ENCODE peak calls at places on chromosomes 6 and 20, in five cellular contexts. I is T-cell, U is HFFc6, C is epithelial cell of proximal tubule, N is A549. E is an unnamed sample.

GRCh38 chr6:107414246-107414645 is 45.1 kb downstream of the PDSS2 start:
- DNase-seq in I (no peak), U (no peak), C (no peak), N (no peak), E (no peak)

GRCh38 chr20:51095755-51096509 is 73.0 kb upstream of the KCNG1 start:
- DNase-seq in I (no peak), U (no peak), C (no peak), N (no peak), E (no peak)

GRCh38 chr6:125574604-125575003 is 174.8 kb upstream of the HEY2 start:
- DNase-seq in I (no peak), U (no peak), C (no peak), N (no peak), E (no peak)

GRCh38 chr20:3781153-3781910 is at the start of gene SPEF1:
- DNase-seq in I (no peak), U (peak), C (no peak), N (peak), E (peak)

GRCh38 chr6:26205625-26206574 is 118.7 kb downstream of the HFE start:
- DNase-seq in I (no peak), U (peak), C (no peak), N (peak), E (no peak)

GRCh38 chr6:116629467-116630063 is 13.3 kb downstream of the RSPH4A start:
- DNase-seq in I (no peak), U (no peak), C (no peak), N (no peak), E (no peak)

GRCh38 chr6:4577406-4577805 is 198.8 kb upstream of the CDYL start:
- DNase-seq in I (no peak), U (peak), C (peak), N (no peak), E (peak)

GRCh38 chr20:47061549-47061948 is 166.9 kb downstream of the EYA2 start:
- DNase-seq in I (no peak), U (no peak), C (no peak), N (no peak), E (no peak)

GRCh38 chr6:67916389-67916788 is 718.7 kb upstream of the ADGRB3 start:
- DNase-seq in I (no peak), U (no peak), C (no peak), N (no peak), E (no peak)

GRCh38 chr6:11869656-11870340 is 91.2 kb upstream of the ADTRP start:
- DNase-seq in I (no peak), U (no peak), C (no peak), N (no peak), E (peak)

GRCh38 chr6:53527249-53527765 is 17.6 kb downstream of the GCLC start:
- DNase-seq in I (no peak), U (no peak), C (no peak), N (no peak), E (no peak)

GRCh38 chr6:129801909-129802308 is 59.2 kb downstream of the TMEM244 start:
- DNase-seq in I (no peak), U (no peak), C (no peak), N (no peak), E (no peak)

GRCh38 chr6:169648617-169649016 is 53.2 kb downstream of the WDR27 start:
- DNase-seq in I (no peak), U (no peak), C (no peak), N (no peak), E (no peak)

GRCh38 chr6:20038805-20039204 is 173.5 kb downstream of the MBOAT1 start:
- DNase-seq in I (no peak), U (no peak), C (no peak), N (no peak), E (peak)

GRCh38 chr6:51959744-51960383 is 127.5 kb downstream of the PKHD1 start:
- DNase-seq in I (no peak), U (peak), C (no peak), N (peak), E (peak)

GRCh38 chr6:116016846-116017545 is 43.7 kb downstream of the FRK start:
- DNase-seq in I (no peak), U (no peak), C (no peak), N (no peak), E (no peak)

GRCh38 chr6:147279423-147279822 is 75.2 kb downstream of the STXBP5 start:
- DNase-seq in I (no peak), U (no peak), C (no peak), N (no peak), E (peak)

GRCh38 chr20:7094438-7094997 is 327.0 kb downstream of the BMP2 start:
- DNase-seq in I (no peak), U (no peak), C (peak), N (peak), E (no peak)

GRCh38 chr6:148118303-148118702 is 224.3 kb upstream of the SASH1 start:
- DNase-seq in I (no peak), U (no peak), C (no peak), N (no peak), E (no peak)

GRCh38 chr20:6381887-6382286 is 259.1 kb upstream of the FERMT1 start:
- DNase-seq in I (no peak), U (no peak), C (peak), N (no peak), E (no peak)

GRCh38 chr20:41142914-41143313 is 5.6 kb downstream of the PLCG1 start:
- DNase-seq in I (peak), U (no peak), C (no peak), N (no peak), E (no peak)

GRCh38 chr6:273441-274111 is 18.7 kb upstream of the DUSP22 start:
- DNase-seq in I (no peak), U (no peak), C (no peak), N (no peak), E (no peak)

GRCh38 chr20:56554869-56555268 is 21.8 kb downstream of the FAM209B start:
- DNase-seq in I (no peak), U (peak), C (peak), N (peak), E (peak)

GRCh38 chr20:33172781-33173180 is 4.8 kb downstream of the BPIFA2 start:
- DNase-seq in I (no peak), U (no peak), C (no peak), N (no peak), E (no peak)

GRCh38 chr20:2151805-2152727 is 50.4 kb downstream of the STK35 start:
- DNase-seq in I (no peak), U (peak), C (no peak), N (no peak), E (peak)

GRCh38 chr6:111791415-111791814 is 81.8 kb downstream of the FYN start:
- DNase-seq in I (no peak), U (peak), C (no peak), N (no peak), E (peak)

GRCh38 chr20:55667955-55668354 is 337.4 kb downstream of the CBLN4 start:
- DNase-seq in I (no peak), U (no peak), C (no peak), N (no peak), E (no peak)

GRCh38 chr6:147382945-147383554 is 125.4 kb upstream of the SAMD5 start:
- DNase-seq in I (no peak), U (peak), C (peak), N (peak), E (peak)

GRCh38 chr6:111263837-111264236 is 176.5 kb downstream of the SLC16A10 start:
- DNase-seq in I (no peak), U (peak), C (no peak), N (no peak), E (peak)

GRCh38 chr6:51844391-51844735 is 243.1 kb downstream of the PKHD1 start:
- DNase-seq in I (no peak), U (no peak), C (no peak), N (no peak), E (no peak)

GRCh38 chr20:38771621-38772020 is 23.4 kb downstream of the ACTR5 start:
- DNase-seq in I (no peak), U (no peak), C (no peak), N (no peak), E (no peak)

GRCh38 chr6:108108374-108108773 is 33.8 kb upstream of the OSTM1 start:
- DNase-seq in I (no peak), U (no peak), C (no peak), N (no peak), E (no peak)